ENCODE peak calls at places on chromosomes 12 and 14, in seven cellular contexts. P is AG09319; U is stimulated activated CD4-positive, alpha-beta T cell treated with anti-CD3 and anti-CD28 coated beads, Interleukin-1b, Interleukin-23, amount 100 ng/mL, for 1 hour; R is brain microvascular endothelial cell; K is tibial nerve; I is NCI-H774; W is HFFc6. X is an unnamed sample.

GRCh38 chr12:24380122-24380521 is 430.7 kb upstream of the SOX5 start:
- DNase-seq in P (no peak), U (no peak), R (no peak), K (no peak), I (no peak), W (no peak), X (no peak)

GRCh38 chr12:11727133-11727664 is 77.7 kb downstream of the ETV6 start:
- DNase-seq in P (no peak), U (peak; percentile 16), R (no peak), K (no peak), I (no peak), W (no peak), X (no peak)

GRCh38 chr14:38350102-38350501 is 94.2 kb upstream of the CLEC14A start:
- DNase-seq in P (no peak), U (no peak), R (no peak), K (no peak), I (no peak), W (no peak), X (no peak)

GRCh38 chr12:77742631-77743030 is 88.1 kb upstream of the NAV3 start:
- DNase-seq in P (no peak), U (no peak), R (no peak), K (no peak), I (peak; percentile 21), W (no peak), X (no peak)

GRCh38 chr12:58310368-58310767 is 369.0 kb downstream of the ATP23 start:
- DNase-seq in P (no peak), U (no peak), R (peak; percentile 81), K (no peak), I (no peak), W (peak; percentile 66), X (no peak)

GRCh38 chr12:2627343-2628191 is 167.2 kb upstream of the FKBP4 start:
- DNase-seq in P (no peak), U (no peak), R (no peak), K (no peak), I (no peak), W (no peak), X (no peak)

GRCh38 chr12:112539221-112539620 is 120.5 kb downstream of the PTPN11 start:
- DNase-seq in P (no peak), U (no peak), R (no peak), K (no peak), I (no peak), W (no peak), X (no peak)

GRCh38 chr14:55249423-55249822 is 21.8 kb upstream of the FBXO34 start:
- DNase-seq in P (no peak), U (no peak), R (peak; percentile 54), K (no peak), I (no peak), W (peak; percentile 39), X (no peak)

GRCh38 chr12:132257206-132257954 is 72.0 kb downstream of the GALNT9 start:
- DNase-seq in P (no peak), U (no peak), R (no peak), K (no peak), I (no peak), W (no peak), X (no peak)

GRCh38 chr14:64659366-64659765 is 44.9 kb upstream of the PLEKHG3 start:
- DNase-seq in P (no peak), U (no peak), R (no peak), K (no peak), I (no peak), W (peak; percentile 63), X (no peak)

GRCh38 chr12:125015680-125016310 is 22.4 kb downstream of the BRI3BP start:
- DNase-seq in P (no peak), U (no peak), R (no peak), K (no peak), I (no peak), W (no peak), X (no peak)

GRCh38 chr14:22822619-22823551 is 6.8 kb upstream of the MRPL52 start:
- DNase-seq in P (peak; percentile 85), U (peak; percentile 42), R (peak; percentile 71), K (peak; percentile 56), I (no peak), W (peak; percentile 65), X (no peak)

GRCh38 chr14:99244299-99244959 is 27.6 kb downstream of the BCL11B start:
- DNase-seq in P (no peak), U (no peak), R (no peak), K (no peak), I (no peak), W (no peak), X (no peak)

GRCh38 chr14:66311935-66312334 is 174.2 kb upstream of the CCDC196 start:
- DNase-seq in P (no peak), U (no peak), R (no peak), K (no peak), I (peak; percentile 9), W (no peak), X (no peak)

GRCh38 chr14:90419200-90419599 is 22.4 kb downstream of the CALM1 start:
- DNase-seq in P (peak; percentile 75), U (no peak), R (peak; percentile 92), K (peak; percentile 40), I (no peak), W (peak; percentile 87), X (no peak)

GRCh38 chr14:61357118-61357517 is 35.7 kb downstream of the PRKCH start:
- DNase-seq in P (no peak), U (no peak), R (no peak), K (no peak), I (no peak), W (no peak), X (no peak)

GRCh38 chr12:1797991-1798733 is 22.2 kb upstream of the LRTM2 start:
- DNase-seq in P (no peak), U (no peak), R (no peak), K (no peak), I (no peak), W (no peak), X (no peak)

GRCh38 chr14:56119221-56119967 is 1.2 kb downstream of the PELI2 start:
- DNase-seq in P (no peak), U (peak; percentile 0), R (peak; percentile 20), K (no peak), I (no peak), W (no peak), X (no peak)

GRCh38 chr12:111409403-111410228 is 3.9 kb downstream of the SH2B3 start:
- DNase-seq in P (no peak), U (no peak), R (peak; percentile 68), K (no peak), I (no peak), W (peak; percentile 28), X (no peak)

GRCh38 chr12:1375323-1375722 is 219.1 kb downstream of the FBXL14 start:
- DNase-seq in P (no peak), U (no peak), R (no peak), K (no peak), I (no peak), W (no peak), X (no peak)

GRCh38 chr12:92593734-92594402 is 108.9 kb upstream of the PLEKHG7 start:
- DNase-seq in P (no peak), U (peak; percentile 36), R (peak; percentile 98), K (no peak), I (no peak), W (peak; percentile 92), X (no peak)

GRCh38 chr12:105775351-105775750 is 363.4 kb downstream of the NUAK1 start:
- DNase-seq in P (no peak), U (no peak), R (peak; percentile 54), K (no peak), I (no peak), W (peak; percentile 75), X (no peak)

GRCh38 chr14:96204151-96205058 is at the start of gene BDKRB2:
- DNase-seq in P (peak; percentile 74), U (no peak), R (peak; percentile 64), K (peak; percentile 61), I (peak; percentile 80), W (peak; percentile 71), X (no peak)

GRCh38 chr14:69582207-69582606 is 7.5 kb upstream of the CCDC177 start:
- DNase-seq in P (no peak), U (no peak), R (no peak), K (no peak), I (no peak), W (peak; percentile 19), X (no peak)

GRCh38 chr12:103250487-103250886 is 245.3 kb downstream of the C12orf42 start:
- DNase-seq in P (no peak), U (no peak), R (no peak), K (no peak), I (no peak), W (no peak), X (no peak)

X was measured in esophagus squamous epithelium.